ENCODE peak calls at places on chromosome 6, in six cellular contexts. J is lower lobe of right lung, G is heart left ventricle, V is GM23338, I is upper lobe of right lung, E is amygdala. D is an unnamed sample.

GRCh38 chr6:22106445-22106844 is 190.4 kb downstream of the PRL start:
- DNase-seq in J (no peak), G (no peak), V (no peak), I (no peak), E (no peak), D (no peak)

GRCh38 chr6:11083491-11083890 is 10.1 kb upstream of the SMIM13 start:
- DNase-seq in J (no peak), G (no peak), V (no peak), I (no peak), E (no peak), D (no peak)

GRCh38 chr6:166438211-166438861 is 55.6 kb upstream of the MPC1 start:
- DNase-seq in J (no peak), G (no peak), V (no peak), I (peak), E (no peak), D (no peak)

GRCh38 chr6:121430514-121431460 is 4.7 kb upstream of the GJA1 start:
- DNase-seq in J (no peak), G (no peak), V (peak), I (no peak), E (no peak), D (peak)

GRCh38 chr6:42120895-42121865 is 21.2 kb downstream of the C6orf132 start:
- DNase-seq in J (peak), G (no peak), V (no peak), I (no peak), E (no peak), D (no peak)

GRCh38 chr6:19719691-19720127 is 117.5 kb upstream of the ID4 start:
- DNase-seq in J (no peak), G (no peak), V (peak), I (no peak), E (no peak), D (peak)

GRCh38 chr6:2858678-2859324 is 17.1 kb upstream of the SERPINB1 start:
- DNase-seq in J (no peak), G (no peak), V (no peak), I (no peak), E (no peak), D (no peak)

GRCh38 chr6:3898270-3898994 is 49.3 kb downstream of the FAM50B start:
- DNase-seq in J (no peak), G (no peak), V (no peak), I (no peak), E (no peak), D (no peak)

GRCh38 chr6:79463721-79464120 is 73.5 kb downstream of the LCA5 start:
- DNase-seq in J (no peak), G (no peak), V (peak), I (no peak), E (no peak), D (peak)

GRCh38 chr6:138105446-138105845 is 1.8 kb downstream of the PERP start:
- DNase-seq in J (no peak), G (no peak), V (peak), I (no peak), E (no peak), D (peak)

GRCh38 chr6:168414696-168415095 is 26.3 kb upstream of the SMOC2 start:
- DNase-seq in J (no peak), G (no peak), V (no peak), I (no peak), E (no peak), D (no peak)

GRCh38 chr6:147279423-147279822 is 75.2 kb downstream of the STXBP5 start:
- DNase-seq in J (no peak), G (no peak), V (no peak), I (no peak), E (no peak), D (no peak)

GRCh38 chr6:108947114-108947854 is 99.1 kb downstream of the ARMC2 start:
- DNase-seq in J (no peak), G (no peak), V (no peak), I (no peak), E (no peak), D (no peak)

GRCh38 chr6:5695260-5696245 is 311.2 kb downstream of the NRN1 start:
- DNase-seq in J (no peak), G (no peak), V (no peak), I (no peak), E (no peak), D (no peak)

GRCh38 chr6:78746457-78746856 is 120.9 kb upstream of the IRAK1BP1 start:
- DNase-seq in J (no peak), G (no peak), V (no peak), I (no peak), E (no peak), D (no peak)

GRCh38 chr6:6883011-6883410 is 224.8 kb upstream of the RREB1 start:
- DNase-seq in J (no peak), G (no peak), V (no peak), I (no peak), E (no peak), D (no peak)

GRCh38 chr6:15473174-15473573 is 189.7 kb downstream of the DTNBP1 start:
- DNase-seq in J (no peak), G (no peak), V (no peak), I (no peak), E (no peak), D (no peak)

GRCh38 chr6:159760602-159761057 is 1.2 kb upstream of the ACAT2 start:
- DNase-seq in J (no peak), G (no peak), V (peak), I (no peak), E (no peak), D (peak)

GRCh38 chr6:142566628-142567396 is 265.0 kb downstream of the ADGRG6 start:
- DNase-seq in J (no peak), G (peak), V (peak), I (no peak), E (peak), D (peak)

GRCh38 chr6:56259682-56260081 is 12.3 kb upstream of the COL21A1 start:
- DNase-seq in J (no peak), G (no peak), V (no peak), I (no peak), E (no peak), D (no peak)

GRCh38 chr6:19668710-19669109 is 168.5 kb upstream of the ID4 start:
- DNase-seq in J (no peak), G (no peak), V (no peak), I (no peak), E (no peak), D (no peak)

GRCh38 chr6:26216886-26217713 is 129.9 kb downstream of the HFE start:
- DNase-seq in J (peak), G (peak), V (peak), I (peak), E (peak), D (no peak)

GRCh38 chr6:80690611-80691090 is 584.2 kb downstream of the BCKDHB start:
- DNase-seq in J (no peak), G (no peak), V (no peak), I (no peak), E (no peak), D (no peak)

GRCh38 chr6:63516186-63516944 is 55.9 kb upstream of the LOC128125822 start:
- DNase-seq in J (no peak), G (no peak), V (no peak), I (no peak), E (no peak), D (no peak)

D was measured in H7.